ENCODE peak calls at places on chromosome 21, in eight cellular contexts. J is cardiac muscle cell; F is neural progenitor cell; K is AG04450; N is CD8-positive, alpha-beta T cell; Z is gastrocnemius medialis; U is left ventricle myocardium inferior; R is H1. P is an unnamed sample.
A peak's percentile ranks its signal among the peaks of the same experiment; 100 is the strongest.

GRCh38 chr21:39189857-39190604 is 6.8 kb upstream of the PSMG1 start:
- DNase-seq in J (no peak), F (no peak), K (no peak), N (no peak), Z (no peak), U (no peak), R (no peak), P (no peak)

GRCh38 chr21:15430023-15430422 is 299.8 kb upstream of the USP25 start:
- DNase-seq in J (peak; percentile 23), F (no peak), K (no peak), N (no peak), Z (no peak), U (no peak), R (no peak), P (no peak)

GRCh38 chr21:46063734-46064680 is 33.9 kb upstream of the COL6A2 start:
- DNase-seq in J (no peak), F (no peak), K (no peak), N (no peak), Z (no peak), U (no peak), R (no peak), P (peak; percentile 17)

GRCh38 chr21:46226920-46227599 is 1.5 kb downstream of the LSS start:
- DNase-seq in J (peak; percentile 78), F (no peak), K (no peak), N (no peak), Z (no peak), U (no peak), R (no peak), P (no peak)

GRCh38 chr21:14383596-14384210 is 757 bp upstream of the HSPA13 start:
- DNase-seq in J (no peak), F (no peak), K (no peak), N (no peak), Z (no peak), U (no peak), R (no peak), P (no peak)

GRCh38 chr21:35026617-35027557 is 22.2 kb downstream of the RUNX1 start:
- DNase-seq in J (peak; percentile 88), F (peak; percentile 66), K (no peak), N (peak; percentile 82), Z (peak; percentile 18), U (peak; percentile 68), R (peak; percentile 71), P (peak; percentile 70)

GRCh38 chr21:26784974-26785373 is 60.2 kb downstream of the ADAMTS1 start:
- DNase-seq in J (no peak), F (no peak), K (no peak), N (no peak), Z (peak; percentile 8), U (no peak), R (no peak), P (no peak)

GRCh38 chr21:41967708-41968107 is 13.9 kb upstream of the C2CD2 start:
- DNase-seq in J (no peak), F (peak; percentile 71), K (no peak), N (no peak), Z (no peak), U (no peak), R (no peak), P (no peak)

GRCh38 chr21:41864311-41865001 is 14.7 kb downstream of the PRDM15 start:
- DNase-seq in J (no peak), F (no peak), K (no peak), N (no peak), Z (no peak), U (no peak), R (no peak), P (no peak)

GRCh38 chr21:39327727-39328126 is 14.3 kb upstream of the BRWD1 start:
- DNase-seq in J (no peak), F (no peak), K (no peak), N (no peak), Z (no peak), U (no peak), R (no peak), P (no peak)

GRCh38 chr21:16775056-16775455 is 737.8 kb upstream of the CXADR start:
- DNase-seq in J (no peak), F (peak; percentile 29), K (no peak), N (no peak), Z (no peak), U (no peak), R (no peak), P (peak; percentile 27)

GRCh38 chr21:41750532-41751151 is 16.2 kb downstream of the RIPK4 start:
- DNase-seq in J (no peak), F (no peak), K (no peak), N (no peak), Z (no peak), U (peak; percentile 10), R (no peak), P (no peak)

GRCh38 chr21:15850645-15851044 is 120.9 kb downstream of the USP25 start:
- DNase-seq in J (peak; percentile 64), F (no peak), K (no peak), N (no peak), Z (no peak), U (no peak), R (no peak), P (no peak)

GRCh38 chr21:42383331-42383730 is 12.5 kb downstream of the TMPRSS3 start:
- DNase-seq in J (no peak), F (no peak), K (no peak), N (no peak), Z (no peak), U (no peak), R (no peak), P (no peak)

GRCh38 chr21:45945868-45946210 is 35.7 kb upstream of the COL6A1 start:
- DNase-seq in J (no peak), F (no peak), K (no peak), N (no peak), Z (no peak), U (no peak), R (no peak), P (no peak)

GRCh38 chr21:40714516-40714915 is 132.4 kb downstream of the DSCAM start:
- DNase-seq in J (no peak), F (no peak), K (no peak), N (no peak), Z (no peak), U (no peak), R (no peak), P (no peak)

GRCh38 chr21:15872236-15872635 is 142.5 kb downstream of the USP25 start:
- DNase-seq in J (no peak), F (no peak), K (no peak), N (no peak), Z (no peak), U (no peak), R (no peak), P (no peak)

GRCh38 chr21:42839271-42840231 is 39.8 kb downstream of the WDR4 start:
- DNase-seq in J (no peak), F (no peak), K (no peak), N (no peak), Z (no peak), U (peak; percentile 9), R (peak; percentile 41), P (peak; percentile 30)

GRCh38 chr21:26550357-26550756 is 22.7 kb downstream of the CYYR1 start:
- DNase-seq in J (peak; percentile 6), F (no peak), K (no peak), N (no peak), Z (no peak), U (no peak), R (no peak), P (no peak)

GRCh38 chr21:46603228-46603627 is 1.7 kb downstream of the S100B start:
- DNase-seq in J (no peak), F (peak; percentile 60), K (no peak), N (no peak), Z (no peak), U (no peak), R (no peak), P (peak; percentile 57)

GRCh38 chr21:42437786-42438185 is 34.1 kb downstream of the UBASH3A start:
- DNase-seq in J (peak; percentile 22), F (peak; percentile 74), K (no peak), N (no peak), Z (no peak), U (no peak), R (no peak), P (peak; percentile 56)

GRCh38 chr21:17472592-17473271 is 40.1 kb upstream of the CXADR start:
- DNase-seq in J (no peak), F (no peak), K (no peak), N (no peak), Z (no peak), U (no peak), R (no peak), P (no peak)

GRCh38 chr21:29520146-29520545 is 221.4 kb downstream of the BACH1 start:
- DNase-seq in J (peak; percentile 41), F (no peak), K (no peak), N (no peak), Z (no peak), U (no peak), R (no peak), P (no peak)

GRCh38 chr21:41369915-41370839 is 8.3 kb downstream of the MX2 start:
- DNase-seq in J (no peak), F (no peak), K (no peak), N (peak; percentile 26), Z (no peak), U (peak; percentile 31), R (peak; percentile 57), P (no peak)

GRCh38 chr21:33684068-33684467 is 41.8 kb downstream of the ITSN1 start:
- DNase-seq in J (no peak), F (no peak), K (no peak), N (no peak), Z (no peak), U (no peak), R (no peak), P (no peak)
- H3K27ac ChIP-seq in J (peak overlapping the region; percentile 96), F (no peak overlapping the region), K (no peak overlapping the region), N (no peak overlapping the region), Z (no peak overlapping the region), U (no peak overlapping the region), R (peak overlapping the region; percentile 16), P (peak overlapping the region; percentile 89)

DNA sequence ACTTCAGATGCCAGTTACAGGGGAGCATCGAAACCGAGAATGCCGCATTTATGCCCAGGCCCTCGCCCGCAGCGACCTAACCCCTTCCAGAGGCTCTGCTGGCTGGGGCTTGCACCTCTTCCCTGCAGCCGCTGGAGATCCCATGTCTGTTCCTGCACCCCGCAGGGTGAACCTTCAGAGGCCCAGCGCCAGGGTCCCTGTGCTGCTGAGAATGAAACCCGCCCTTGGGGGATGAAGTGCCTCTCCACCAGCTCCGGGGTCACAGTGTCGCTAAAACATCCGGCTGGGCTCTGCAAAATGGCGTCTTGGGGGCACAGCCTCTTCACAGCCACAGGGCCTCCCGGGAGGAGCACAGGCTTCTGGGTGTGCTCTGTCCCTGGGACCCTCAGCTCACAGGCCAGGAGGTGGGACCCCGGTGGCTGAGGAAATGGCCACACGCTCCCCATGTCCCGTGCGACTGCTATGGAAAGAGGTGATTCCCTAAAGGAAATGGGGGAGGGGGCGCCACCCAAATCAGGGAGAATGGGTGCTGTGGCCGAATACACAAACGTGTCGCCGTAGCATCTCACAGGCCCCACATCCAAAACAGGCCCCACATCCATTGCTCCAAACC is 39.9 kb upstream of the TSPEAR start:
- DNase-seq in J (no peak), F (no peak), K (no peak), N (no peak), Z (no peak), U (no peak), R (no peak), P (no peak)
- H3K27ac ChIP-seq in J (no peak overlapping the region), F (no peak overlapping the region), K (no peak overlapping the region), N (no peak overlapping the region), Z (no peak overlapping the region), U (no peak overlapping the region), R (no peak overlapping the region), P (no peak overlapping the region)

GRCh38 chr21:36719614-36720013 is 20.7 kb downstream of the SIM2 start:
- DNase-seq in J (no peak), F (no peak), K (no peak), N (no peak), Z (no peak), U (no peak), R (no peak), P (no peak)
- H3K27ac ChIP-seq in J (no peak overlapping the region), F (no peak overlapping the region), K (no peak overlapping the region), N (no peak overlapping the region), Z (no peak overlapping the region), U (no peak overlapping the region), R (no peak overlapping the region), P (no peak overlapping the region)

GRCh38 chr21:36791150-36791549 is 92.2 kb downstream of the SIM2 start:
- DNase-seq in J (no peak), F (no peak), K (no peak), N (no peak), Z (no peak), U (no peak), R (no peak), P (no peak)
- H3K27ac ChIP-seq in J (no peak overlapping the region), F (no peak overlapping the region), K (no peak overlapping the region), N (no peak overlapping the region), Z (no peak overlapping the region), U (no peak overlapping the region), R (no peak overlapping the region), P (no peak overlapping the region)

P was measured in H9.